ENCODE peak calls at places on chromosomes 5 and 9, in nine cellular contexts. G is foreskin fibroblast; U is NCI-H774; C is brain microvascular endothelial cell; D is GM20000; N is NCI-H1092; F is C1 segment of cervical spinal cord; S is stimulated activated CD4-positive, alpha-beta T cell treated with anti-CD3 and anti-CD28 coated beads, Interleukin-15, amount 100 ng/mL, for 1 hour; M is fibroblast of lung. I is an unnamed sample.

GRCh38 chr5:159412284-159413046 is 82.2 kb upstream of the IL12B start:
- DNase-seq in D (no peak), G (no peak), U (no peak), S (peak), C (no peak), M (no peak), F (no peak), N (no peak), I (no peak)

GRCh38 chr9:124279531-124280175 is 21.9 kb downstream of the NEK6 start:
- DNase-seq in C (no peak), S (no peak), M (peak), F (no peak), D (no peak), U (no peak), N (no peak), G (no peak), I (no peak)

GRCh38 chr5:74895906-74896305 is 29.7 kb upstream of the FAM169A start:
- DNase-seq in F (peak), C (peak), G (peak), D (no peak), N (no peak), M (peak), U (no peak), S (no peak), I (no peak)

GRCh38 chr9:136942881-136943230 is 1.7 kb downstream of the FBXW5 start:
- DNase-seq in M (no peak), U (no peak), F (no peak), D (no peak), G (no peak), C (no peak), N (no peak), S (no peak), I (no peak)

GRCh38 chr9:119369670-119370366 is 583 bp upstream of the BRINP1 start:
- DNase-seq in U (peak), N (no peak), F (no peak), S (no peak), G (no peak), M (no peak), C (no peak), D (no peak), I (no peak)

GRCh38 chr5:14870347-14871083 is 1.1 kb downstream of the ANKH start:
- DNase-seq in C (no peak), S (peak), N (peak), U (no peak), M (no peak), D (no peak), G (peak), F (peak), I (no peak)

GRCh38 chr5:179060116-179061008 is at the start of gene ZNF354C:
- DNase-seq in S (peak), M (peak), D (peak), N (peak), U (peak), F (peak), C (peak), G (peak), I (peak)

GRCh38 chr5:179288809-179289185 is 56.5 kb downstream of the ADAMTS2 start:
- DNase-seq in G (no peak), M (no peak), U (no peak), C (no peak), F (no peak), N (no peak), S (no peak), D (no peak), I (no peak)

GRCh38 chr5:180599590-180599914 is 8.3 kb upstream of the SCGB3A1 start:
- DNase-seq in S (no peak), N (no peak), F (no peak), U (no peak), D (peak), C (no peak), M (no peak), G (no peak), I (no peak)

GRCh38 chr5:1268666-1269065 is 26.2 kb downstream of the TERT start:
- DNase-seq in S (no peak), F (no peak), U (no peak), N (no peak), G (no peak), M (no peak), C (no peak), D (no peak), I (no peak)

GRCh38 chr5:171850354-171850947 is 64.8 kb downstream of the SMIM23 start:
- DNase-seq in S (no peak), D (no peak), G (peak), M (no peak), F (no peak), N (no peak), U (no peak), C (peak), I (no peak)

GRCh38 chr5:75566710-75567309 is 44.4 kb upstream of the ANKDD1B start:
- DNase-seq in M (peak), D (peak), F (no peak), C (peak), S (peak), G (peak), N (no peak), U (no peak), I (peak)

GRCh38 chr5:27590503-27590902 is 552.1 kb upstream of the CDH9 start:
- DNase-seq in F (no peak), D (no peak), G (no peak), M (no peak), C (no peak), U (no peak), S (no peak), N (no peak), I (no peak)

GRCh38 chr5:67133217-67133616 is 63.4 kb downstream of the CD180 start:
- DNase-seq in M (no peak), G (no peak), D (no peak), N (no peak), C (no peak), F (no peak), S (no peak), U (no peak), I (no peak)

GRCh38 chr5:74199436-74200210 is 440.9 kb downstream of the ENC1 start:
- DNase-seq in G (peak), M (peak), U (peak), C (no peak), F (no peak), N (no peak), S (no peak), D (no peak), I (no peak)

GRCh38 chr5:172463031-172463430 is 8.7 kb upstream of the SH3PXD2B start:
- DNase-seq in D (no peak), M (no peak), S (no peak), F (peak), C (no peak), N (no peak), U (no peak), G (no peak), I (no peak)

GRCh38 chr5:95669540-95669939 is 13.3 kb downstream of the SPATA9 start:
- DNase-seq in N (no peak), U (no peak), G (peak), C (peak), M (peak), F (no peak), D (no peak), S (no peak), I (peak)

GRCh38 chr9:92665836-92666235 is 4.1 kb downstream of the IPPK start:
- DNase-seq in U (no peak), N (no peak), M (no peak), G (peak), D (no peak), C (no peak), S (no peak), F (no peak), I (no peak)

GRCh38 chr5:88108490-88109279 is 160.0 kb downstream of the TMEM161B start:
- DNase-seq in N (no peak), U (no peak), G (no peak), C (no peak), D (no peak), M (peak), F (no peak), S (no peak), I (no peak)

GRCh38 chr5:958701-959571 is 49.7 kb upstream of the NKD2 start:
- DNase-seq in M (peak), F (no peak), S (no peak), U (peak), N (peak), G (peak), C (no peak), D (no peak), I (no peak)

GRCh38 chr5:84599964-84600363 is 215.3 kb upstream of the EDIL3 start:
- DNase-seq in C (no peak), G (no peak), S (no peak), F (no peak), N (no peak), D (no peak), U (no peak), M (no peak), I (no peak)

GRCh38 chr9:14533867-14534650 is 159.2 kb downstream of the ZDHHC21 start:
- DNase-seq in G (no peak), F (no peak), M (no peak), D (no peak), U (no peak), N (peak), C (no peak), S (no peak), I (no peak)

GRCh38 chr9:16064701-16065230 is 511.9 kb downstream of the CCDC171 start:
- DNase-seq in D (no peak), M (no peak), C (no peak), S (no peak), N (no peak), G (no peak), F (no peak), U (no peak), I (no peak)

GRCh38 chr5:15885156-15885555 is 294.4 kb downstream of the MARCHF11 start:
- DNase-seq in D (no peak), M (peak), C (peak), U (no peak), F (no peak), N (no peak), G (no peak), S (no peak), I (no peak)

GRCh38 chr5:120314201-120314600 is 149.9 kb upstream of the PRR16 start:
- DNase-seq in S (no peak), N (no peak), D (no peak), C (peak), G (peak), F (no peak), U (no peak), M (peak), I (no peak)

GRCh38 chr9:129773262-129774048 is 20.6 kb upstream of the PTGES start:
- DNase-seq in D (no peak), C (peak), S (no peak), F (no peak), N (no peak), M (peak), G (peak), U (no peak), I (no peak)

GRCh38 chr9:109303900-109304299 is 17.0 kb downstream of the EPB41L4B start:
- DNase-seq in D (no peak), F (no peak), S (no peak), C (no peak), M (no peak), N (no peak), G (no peak), U (no peak), I (no peak)

GRCh38 chr5:158731014-158731413 is 368.7 kb downstream of the EBF1 start:
- DNase-seq in M (no peak), C (no peak), D (no peak), N (no peak), U (no peak), G (no peak), S (no peak), F (no peak), I (no peak)

GRCh38 chr9:17587113-17587512 is 8.2 kb downstream of the SH3GL2 start:
- DNase-seq in M (no peak), D (no peak), C (no peak), U (no peak), F (no peak), G (no peak), S (no peak), N (no peak), I (no peak)

GRCh38 chr5:165135551-165135950 is 1630.1 kb downstream of the MAT2B start:
- DNase-seq in U (no peak), F (no peak), C (no peak), G (no peak), N (no peak), M (no peak), S (no peak), D (no peak), I (no peak)

I was measured in amniotic stem cell.